ENCODE peak calls at places on chromosomes 3 and 15, in seven cellular contexts. One of them, this sample, is unnamed.

GRCh38 chr3:30443756-30444673 is 162.4 kb upstream of the TGFBR2 start:
- DNase-seq in mesendoderm: no peak
- DNase-seq in H9: no peak
- DNase-seq in trophoblast cell: no peak
- DNase-seq in IMR-90: no peak
- DNase-seq in H1: no peak
- DNase-seq in mesenchymal stem cell: peak
- DNase-seq in this sample: no peak

GRCh38 chr3:122679467-122680291 is 960 bp upstream of the PARP14 start:
- DNase-seq in mesendoderm: peak
- DNase-seq in IMR-90: peak
- DNase-seq in H1: no peak
- DNase-seq in H9: peak
- DNase-seq in mesenchymal stem cell: peak
- DNase-seq in trophoblast cell: peak
- DNase-seq in this sample: no peak

GRCh38 chr15:101206173-101206572 is 45.7 kb downstream of the CHSY1 start:
- DNase-seq in mesenchymal stem cell: peak
- DNase-seq in IMR-90: peak
- DNase-seq in H9: no peak
- DNase-seq in trophoblast cell: peak
- DNase-seq in mesendoderm: no peak
- DNase-seq in H1: no peak
- DNase-seq in this sample: no peak

GRCh38 chr3:62201438-62202035 is 171.8 kb downstream of the FEZF2 start:
- DNase-seq in mesendoderm: no peak
- DNase-seq in mesenchymal stem cell: peak
- DNase-seq in IMR-90: peak
- DNase-seq in H1: no peak
- DNase-seq in H9: no peak
- DNase-seq in trophoblast cell: peak
- DNase-seq in this sample: peak

GRCh38 chr3:47890832-47891620 is 88.1 kb downstream of the DHX30 start:
- DNase-seq in IMR-90: no peak
- DNase-seq in H1: no peak
- DNase-seq in H9: no peak
- DNase-seq in mesendoderm: no peak
- DNase-seq in trophoblast cell: no peak
- DNase-seq in mesenchymal stem cell: peak
- DNase-seq in this sample: peak

GRCh38 chr3:183328823-183329222 is 75.8 kb downstream of the B3GNT5 start:
- DNase-seq in H1: no peak
- DNase-seq in mesenchymal stem cell: peak
- DNase-seq in IMR-90: peak
- DNase-seq in trophoblast cell: no peak
- DNase-seq in mesendoderm: no peak
- DNase-seq in H9: no peak
- DNase-seq in this sample: no peak

GRCh38 chr15:31031471-31032064 is 40.1 kb upstream of the MTMR10 start:
- DNase-seq in trophoblast cell: no peak
- DNase-seq in IMR-90: peak
- DNase-seq in mesenchymal stem cell: peak
- DNase-seq in mesendoderm: no peak
- DNase-seq in H1: no peak
- DNase-seq in H9: no peak
- DNase-seq in this sample: no peak

GRCh38 chr15:64596701-64597468 is 136.5 kb downstream of the ZNF609 start:
- DNase-seq in trophoblast cell: no peak
- DNase-seq in mesendoderm: peak
- DNase-seq in H1: no peak
- DNase-seq in mesenchymal stem cell: peak
- DNase-seq in H9: peak
- DNase-seq in IMR-90: peak
- DNase-seq in this sample: peak

GRCh38 chr3:34009480-34009844 is 211.0 kb downstream of the PDCD6IP start:
- DNase-seq in IMR-90: peak
- DNase-seq in trophoblast cell: no peak
- DNase-seq in mesendoderm: no peak
- DNase-seq in H1: no peak
- DNase-seq in H9: no peak
- DNase-seq in mesenchymal stem cell: peak
- DNase-seq in this sample: no peak

GRCh38 chr3:15465876-15466585 is 38.6 kb downstream of the EAF1 start:
- DNase-seq in trophoblast cell: no peak
- DNase-seq in H1: no peak
- DNase-seq in mesenchymal stem cell: no peak
- DNase-seq in IMR-90: no peak
- DNase-seq in mesendoderm: no peak
- DNase-seq in H9: no peak
- DNase-seq in this sample: no peak

DNA sequence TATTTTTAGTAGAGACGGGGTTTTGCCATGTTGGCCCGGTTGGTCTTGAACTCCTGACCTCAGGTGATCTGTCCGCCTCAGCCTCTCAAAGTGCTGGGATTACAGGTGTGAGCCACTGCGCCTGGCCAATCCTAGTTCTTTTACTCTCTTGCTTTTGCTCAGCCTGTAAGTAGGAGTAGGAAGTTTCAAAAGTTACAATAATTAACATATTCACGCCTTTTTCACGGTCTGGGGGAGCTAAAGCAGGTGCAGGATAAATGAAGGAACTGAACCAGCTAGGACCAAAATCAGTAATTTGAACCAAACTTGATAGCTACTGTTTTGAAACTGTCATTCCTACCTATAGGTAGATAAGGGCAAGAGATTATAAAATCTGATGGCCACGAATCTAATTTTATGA is 98.5 kb downstream of the CACNA1D start:
- DNase-seq in mesenchymal stem cell: no peak
- DNase-seq in mesendoderm: no peak
- DNase-seq in IMR-90: no peak
- DNase-seq in H9: no peak
- DNase-seq in trophoblast cell: no peak
- DNase-seq in H1: no peak
- DNase-seq in this sample: no peak
- H4K8ac ChIP-seq in mesenchymal stem cell: no peak
- H4K8ac ChIP-seq in mesendoderm: no peak
- H4K8ac ChIP-seq in IMR-90: no peak
- H4K8ac ChIP-seq in H9: no peak
- H4K8ac ChIP-seq in trophoblast cell: no peak
- H4K8ac ChIP-seq in H1: no peak
- H4K8ac ChIP-seq in this sample: no peak

DNA sequence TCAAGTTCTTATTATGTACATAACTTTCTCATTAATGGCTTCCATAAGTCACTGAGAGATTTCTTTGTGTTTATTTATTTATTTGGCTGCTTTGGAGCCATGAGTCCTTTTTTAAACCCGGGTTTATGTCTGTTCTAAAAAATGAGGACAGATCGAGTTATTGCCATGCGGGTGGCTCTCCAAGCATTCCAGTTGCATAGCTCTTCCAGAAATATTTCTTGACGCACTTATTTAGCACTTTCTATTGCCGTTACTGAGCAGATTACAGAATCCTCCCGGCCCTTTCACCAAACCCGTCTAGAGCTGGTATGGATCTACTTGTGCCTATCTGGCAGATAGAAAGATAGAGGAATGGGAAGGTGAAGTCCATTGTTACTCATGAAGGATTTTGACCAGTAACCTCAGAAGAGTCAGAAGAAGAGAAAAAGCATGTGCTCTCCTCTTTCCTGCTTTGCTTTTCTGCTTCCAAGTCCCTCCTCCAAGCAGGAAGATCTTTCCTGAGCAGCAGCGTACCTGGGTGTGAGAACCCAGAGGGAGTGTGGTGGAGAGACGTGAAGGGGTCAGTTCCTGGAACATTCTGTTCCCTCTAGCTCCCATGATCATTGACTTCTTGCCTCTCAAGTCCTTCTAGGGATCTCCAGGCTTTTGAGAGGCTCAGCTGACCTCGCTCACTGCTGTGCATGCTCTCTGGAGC is 112.8 kb downstream of the LPP start:
- DNase-seq in mesenchymal stem cell: peak
- DNase-seq in trophoblast cell: peak
- DNase-seq in H9: no peak
- DNase-seq in H1: no peak
- DNase-seq in mesendoderm: no peak
- DNase-seq in IMR-90: peak
- DNase-seq in this sample: no peak
- H3K4me2 ChIP-seq in mesenchymal stem cell: peak
- H3K4me2 ChIP-seq in trophoblast cell: no peak
- H3K4me2 ChIP-seq in H9: no peak
- H3K4me2 ChIP-seq in H1: no peak
- H3K4me2 ChIP-seq in mesendoderm: no peak
- H3K4me2 ChIP-seq in IMR-90: peak
- H3K4me2 ChIP-seq in this sample: no peak

DNA sequence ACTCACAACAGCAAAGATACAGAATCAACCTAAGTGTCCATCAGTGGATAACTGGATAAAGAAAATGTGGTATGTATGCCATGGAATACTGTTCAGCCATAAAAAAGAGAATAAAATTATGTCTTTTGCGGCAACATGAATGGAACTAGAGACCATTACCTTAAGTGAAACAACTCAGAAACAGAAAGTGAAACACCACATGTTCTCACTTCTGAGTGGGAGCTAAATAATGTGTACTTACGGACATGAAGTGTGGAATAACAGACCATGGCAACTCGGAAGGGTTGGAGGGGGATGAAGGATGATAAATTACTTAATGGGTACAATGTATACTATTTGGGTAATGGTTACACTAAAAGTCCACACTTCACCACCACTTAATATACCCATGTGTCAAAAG is 600.6 kb downstream of the MAGI1 start:
- DNase-seq in trophoblast cell: no peak
- DNase-seq in mesenchymal stem cell: no peak
- DNase-seq in mesendoderm: no peak
- DNase-seq in H1: no peak
- DNase-seq in IMR-90: no peak
- DNase-seq in H9: no peak
- DNase-seq in this sample: no peak
- H4K8ac ChIP-seq in trophoblast cell: no peak
- H4K8ac ChIP-seq in mesenchymal stem cell: no peak
- H4K8ac ChIP-seq in mesendoderm: no peak
- H4K8ac ChIP-seq in H1: no peak
- H4K8ac ChIP-seq in IMR-90: no peak
- H4K8ac ChIP-seq in H9: no peak
- H4K8ac ChIP-seq in this sample: no peak

DNA sequence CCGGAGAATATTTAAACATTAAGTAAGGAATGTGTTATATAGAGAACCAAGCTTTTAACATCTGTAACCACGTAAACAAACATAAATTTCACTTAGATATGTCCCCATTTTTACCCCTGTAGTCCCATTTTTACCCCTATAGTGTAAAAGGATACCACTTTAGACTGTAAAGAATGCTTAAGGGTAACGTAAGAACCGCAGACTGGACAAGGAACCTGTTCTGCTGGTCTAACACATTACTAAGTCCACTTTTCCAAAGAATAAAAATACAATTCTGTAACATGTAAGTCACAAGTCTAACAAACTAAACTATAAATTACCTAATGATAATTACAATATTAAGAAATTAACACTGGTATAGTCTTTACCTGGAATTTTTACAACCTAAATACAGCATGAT is 2.9 kb downstream of the SLC12A6 start:
- DNase-seq in H9: no peak
- DNase-seq in mesenchymal stem cell: no peak
- DNase-seq in trophoblast cell: peak
- DNase-seq in IMR-90: no peak
- DNase-seq in H1: no peak
- DNase-seq in mesendoderm: no peak
- DNase-seq in this sample: no peak
- H3K4me2 ChIP-seq in H9: no peak
- H3K4me2 ChIP-seq in mesenchymal stem cell: no peak
- H3K4me2 ChIP-seq in trophoblast cell: no peak
- H3K4me2 ChIP-seq in IMR-90: no peak
- H3K4me2 ChIP-seq in H1: no peak
- H3K4me2 ChIP-seq in mesendoderm: no peak
- H3K4me2 ChIP-seq in this sample: no peak

This sample was measured in neuronal stem cell.